ENCODE peak calls at places on chromosomes 6 and 20, in five cellular contexts. P is GM12891; E is stimulated activated CD4-positive, alpha-beta T cell treated with anti-CD3 and anti-CD28 coated beads, Interleukin-15, amount 100 ng/mL, for 1 hour; U is bronchial epithelial cell; T is EL. J is an unnamed sample.

GRCh38 chr20:39263076-39263475 is 300.9 kb downstream of the DHX35 start:
- DNase-seq in P (no peak), T (no peak), E (no peak), U (peak), J (no peak)

GRCh38 chr6:138726066-138727060 is 47.2 kb upstream of the CCDC28A start:
- DNase-seq in T (no peak), P (no peak), E (no peak), U (peak), J (no peak)

GRCh38 chr20:19251506-19251905 is 39.1 kb downstream of the SLC24A3 start:
- DNase-seq in E (no peak), U (no peak), P (no peak), T (no peak), J (no peak)

GRCh38 chr6:134531611-134532010 is 213.7 kb upstream of the SGK1 start:
- DNase-seq in E (no peak), T (no peak), U (no peak), P (no peak), J (no peak)

GRCh38 chr6:12012566-12013367 is 655 bp downstream of the HIVEP1 start:
- DNase-seq in P (peak), T (peak), E (peak), U (peak), J (peak)

GRCh38 chr6:100479180-100480035 is 14.7 kb upstream of the SIM1 start:
- DNase-seq in T (peak), P (no peak), U (peak), E (no peak), J (peak)

GRCh38 chr6:117938324-117938995 is 31.4 kb downstream of the SLC35F1 start:
- DNase-seq in E (no peak), U (no peak), T (no peak), P (no peak), J (no peak)

GRCh38 chr6:34657307-34657978 is 39.1 kb downstream of the ILRUN start:
- DNase-seq in P (no peak), U (peak), T (peak), E (no peak), J (peak)

GRCh38 chr20:46099491-46100287 is 9.9 kb upstream of the NCOA5 start:
- DNase-seq in E (no peak), U (no peak), P (no peak), T (no peak), J (no peak)

GRCh38 chr20:5996765-5997164 is 46.3 kb downstream of the MCM8 start:
- DNase-seq in U (no peak), E (no peak), P (peak), T (no peak), J (peak)

GRCh38 chr6:17165383-17165782 is 63.5 kb downstream of the STMND1 start:
- DNase-seq in P (no peak), U (no peak), E (no peak), T (peak), J (no peak)

J was measured in DMS53.